ENCODE peak calls at places on chromosomes 2 and 18, in four cellular contexts. J, L, Q and T are unnamed samples.

GRCh38 chr18:3652380-3653262 is 202.6 kb downstream of the TGIF1 start:
- DNase-seq in J (peak; percentile 32), L (peak; percentile 97), Q (peak; percentile 99), T (peak; percentile 99)

GRCh38 chr18:75784413-75784812 is 356.9 kb upstream of the SMIM21 start:
- DNase-seq in J (no peak), L (no peak), Q (no peak), T (no peak)

GRCh38 chr2:188291617-188292445 is at the start of gene GULP1:
- DNase-seq in J (no peak), L (peak; percentile 59), Q (peak; percentile 75), T (no peak)

GRCh38 chr18:49178736-49179135 is 228.0 kb upstream of the SMAD7 start:
- DNase-seq in J (no peak), L (no peak), Q (peak; percentile 12), T (no peak)

GRCh38 chr18:48536516-48536915 is 2.3 kb upstream of the CTIF start:
- DNase-seq in J (no peak), L (no peak), Q (no peak), T (no peak)

GRCh38 chr18:76875390-76876330 is 53.3 kb downstream of the ZNF236 start:
- DNase-seq in J (no peak), L (no peak), Q (peak; percentile 66), T (no peak)

GRCh38 chr2:8456149-8457091 is 225.4 kb upstream of the ID2 start:
- DNase-seq in J (no peak), L (no peak), Q (no peak), T (no peak)

GRCh38 chr18:79953921-79954651 is 2.6 kb upstream of the SLC66A2 start:
- DNase-seq in J (no peak), L (no peak), Q (no peak), T (peak; percentile 60)

GRCh38 chr2:2452961-2453360 is 121.9 kb upstream of the MYT1L start:
- DNase-seq in J (no peak), L (no peak), Q (no peak), T (no peak)

GRCh38 chr18:44392933-44393332 is 287.8 kb upstream of the SETBP1 start:
- DNase-seq in J (no peak), L (no peak), Q (peak; percentile 2), T (no peak)

GRCh38 chr2:216936954-216937357 is 77.1 kb upstream of the TNP1 start:
- DNase-seq in J (no peak), L (no peak), Q (no peak), T (no peak)

GRCh38 chr2:142234701-142235100 is 103.9 kb upstream of the LRP1B start:
- DNase-seq in J (no peak), L (no peak), Q (no peak), T (no peak)

GRCh38 chr18:76177160-76177559 is 317.9 kb downstream of the ZNF516 start:
- DNase-seq in J (no peak), L (no peak), Q (no peak), T (no peak)

GRCh38 chr2:156465573-156465972 is 29.4 kb downstream of the GPD2 start:
- DNase-seq in J (no peak), L (no peak), Q (no peak), T (no peak)

GRCh38 chr2:160442603-160443002 is 51.0 kb downstream of the RBMS1 start:
- DNase-seq in J (no peak), L (no peak), Q (no peak), T (no peak)

GRCh38 chr2:240564571-240565266 is 3.6 kb upstream of the RNPEPL1 start:
- DNase-seq in J (no peak), L (no peak), Q (peak; percentile 31), T (no peak)

DNA sequence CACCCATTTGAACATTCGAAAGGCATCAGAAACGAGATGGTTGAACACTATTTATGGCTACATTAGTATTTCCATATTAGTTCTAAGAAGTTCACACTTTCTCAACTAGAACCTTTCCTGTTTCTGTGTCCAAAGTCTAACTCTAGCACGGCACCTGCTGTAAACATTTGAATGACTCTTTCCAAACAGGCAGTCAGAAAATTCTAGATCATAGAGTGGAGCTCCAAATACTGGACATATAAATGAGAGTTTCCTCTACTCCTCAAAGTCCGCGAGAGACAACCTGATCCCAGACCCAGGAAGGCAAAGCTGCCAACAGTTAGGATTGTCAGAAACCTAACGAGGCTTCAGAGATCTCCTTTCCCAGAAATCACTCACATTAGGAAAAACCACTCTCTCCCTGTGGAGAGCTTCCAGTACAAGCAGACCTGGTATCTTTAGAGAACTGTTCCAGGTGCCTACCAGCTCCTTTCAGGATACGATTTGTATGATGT is 10.6 kb downstream of the RND3 start:
- DNase-seq in J (no peak), L (no peak), Q (peak; percentile 7), T (no peak)
- H3K27ac ChIP-seq in J (peak overlapping the region; percentile 68), L (no peak overlapping the region), Q (peak overlapping the region; percentile 98), T (peak overlapping the region; percentile 98)

DNA sequence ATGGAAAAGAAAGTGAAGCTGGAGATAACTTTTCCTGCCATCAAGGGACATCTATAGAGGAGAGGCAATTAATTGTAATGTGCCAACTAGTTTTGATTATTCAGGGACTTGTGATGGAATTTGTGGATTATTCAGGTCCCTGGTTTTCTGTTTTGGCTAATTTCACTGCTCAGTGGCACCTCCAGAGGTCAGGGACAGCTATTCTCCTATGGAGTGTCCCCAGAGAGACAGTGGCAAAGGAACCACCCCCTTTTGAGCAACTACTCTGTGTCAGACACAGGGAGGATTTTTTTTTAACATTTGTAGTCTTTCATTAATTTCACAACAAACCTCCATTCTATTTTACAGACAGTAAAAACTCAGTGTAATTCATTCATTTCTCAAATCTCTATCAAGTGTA is 206.0 kb upstream of the SPRED2 start:
- DNase-seq in J (no peak), L (no peak), Q (no peak), T (no peak)
- H3K27ac ChIP-seq in J (no peak overlapping the region), L (no peak overlapping the region), Q (no peak overlapping the region), T (no peak overlapping the region)

GRCh38 chr2:85775406-85776381 is 21.9 kb downstream of the ATOH8 start:
- DNase-seq in J (no peak), L (no peak), Q (no peak), T (no peak)
- H3K27ac ChIP-seq in J (peak overlapping the region; percentile 93), L (no peak overlapping the region), Q (no peak overlapping the region), T (no peak overlapping the region)

DNA sequence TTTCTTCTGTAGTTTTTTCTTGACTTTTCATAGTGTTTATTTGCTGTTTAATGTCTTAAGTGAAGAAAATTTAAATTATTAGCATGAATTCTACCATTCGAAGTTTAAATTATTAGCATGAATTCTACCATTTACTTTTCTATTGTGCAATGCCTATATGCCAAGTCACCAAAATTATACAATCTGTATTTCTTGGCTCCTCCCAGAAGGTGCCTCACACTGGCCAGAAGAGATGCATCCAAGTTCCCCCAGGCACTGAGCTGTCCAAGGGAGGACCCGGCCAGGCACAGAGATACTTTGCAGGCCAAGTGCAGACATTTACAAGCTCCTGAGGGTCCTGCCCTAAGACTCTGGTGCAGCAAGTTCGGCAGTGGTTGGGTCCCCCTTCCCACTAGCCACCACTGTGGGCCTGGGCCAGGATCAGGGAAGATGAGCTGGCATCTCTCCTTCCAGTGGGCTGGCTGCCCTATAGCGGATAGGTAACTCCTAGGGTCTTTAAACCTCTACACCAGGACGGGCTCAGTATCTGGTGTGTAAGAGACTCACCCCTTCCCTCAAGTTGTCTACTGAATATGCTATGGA is 31.3 kb downstream of the TMEM247 start:
- DNase-seq in J (no peak), L (no peak), Q (no peak), T (no peak)
- H3K27ac ChIP-seq in J (no peak overlapping the region), L (no peak overlapping the region), Q (no peak overlapping the region), T (no peak overlapping the region)

GRCh38 chr2:19806591-19806990 is 95.2 kb downstream of the TTC32 start:
- DNase-seq in J (no peak), L (no peak), Q (no peak), T (no peak)

GRCh38 chr2:19809206-19809605 is 92.6 kb downstream of the TTC32 start:
- DNase-seq in J (no peak), L (no peak), Q (no peak), T (no peak)

GRCh38 chr2:19806131-19806530 is 95.7 kb downstream of the TTC32 start:
- DNase-seq in J (no peak), L (no peak), Q (no peak), T (no peak)

GRCh38 chr2:19807346-19807745 is 94.4 kb downstream of the TTC32 start:
- DNase-seq in J (no peak), L (no peak), Q (no peak), T (no peak)

DNA sequence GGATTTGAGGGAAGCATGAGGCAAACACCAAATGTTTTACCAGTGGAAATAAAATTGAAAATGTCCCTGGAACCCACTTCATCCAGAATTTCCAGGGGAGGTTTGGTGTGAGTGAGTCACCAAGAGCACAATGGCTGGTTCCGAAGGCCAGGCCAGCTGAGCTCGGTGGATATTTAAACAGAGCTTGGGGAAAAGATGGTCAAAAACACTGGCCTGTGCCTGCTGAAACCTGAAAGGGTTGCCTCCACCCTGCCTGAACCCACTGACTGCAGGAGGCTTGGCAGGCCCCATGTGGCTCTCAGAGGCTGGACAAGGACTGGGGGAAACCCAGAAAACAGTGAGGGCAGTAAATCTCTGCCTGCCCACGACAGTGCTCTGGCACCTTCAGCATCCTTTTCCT is 93.9 kb downstream of the TTC32 start:
- DNase-seq in J (no peak), L (no peak), Q (no peak), T (no peak)
- H3K27ac ChIP-seq in J (peak overlapping the region; percentile 78), L (peak overlapping the region; percentile 46), Q (no peak overlapping the region), T (no peak overlapping the region)

GRCh38 chr2:1032030-1032429 is 81.4 kb downstream of the SNTG2 start:
- DNase-seq in J (no peak), L (no peak), Q (no peak), T (no peak)
- H3K27ac ChIP-seq in J (no peak overlapping the region), L (no peak overlapping the region), Q (no peak overlapping the region), T (no peak overlapping the region)

DNA sequence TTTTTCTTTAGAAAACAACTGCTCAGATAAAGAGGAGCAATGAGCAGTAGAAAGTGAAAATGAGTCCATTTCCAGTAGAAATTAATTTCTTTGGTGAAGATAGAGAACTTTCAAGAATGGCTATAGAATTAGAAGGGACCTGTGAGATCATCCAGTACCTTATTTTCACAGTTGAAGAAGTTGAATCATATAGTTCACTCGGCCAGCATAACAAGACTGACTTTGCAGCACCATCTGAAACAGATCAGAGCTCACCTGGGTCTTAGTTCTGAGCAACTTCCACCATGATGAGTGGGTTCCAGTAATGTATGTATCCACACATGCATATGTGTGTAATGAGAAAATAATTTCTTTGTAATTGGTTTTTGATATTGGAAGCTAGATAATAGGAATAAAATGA is 58.6 kb downstream of the CERS6 start:
- DNase-seq in J (no peak), L (no peak), Q (no peak), T (no peak)
- H3K27ac ChIP-seq in J (no peak overlapping the region), L (no peak overlapping the region), Q (no peak overlapping the region), T (no peak overlapping the region)

DNA sequence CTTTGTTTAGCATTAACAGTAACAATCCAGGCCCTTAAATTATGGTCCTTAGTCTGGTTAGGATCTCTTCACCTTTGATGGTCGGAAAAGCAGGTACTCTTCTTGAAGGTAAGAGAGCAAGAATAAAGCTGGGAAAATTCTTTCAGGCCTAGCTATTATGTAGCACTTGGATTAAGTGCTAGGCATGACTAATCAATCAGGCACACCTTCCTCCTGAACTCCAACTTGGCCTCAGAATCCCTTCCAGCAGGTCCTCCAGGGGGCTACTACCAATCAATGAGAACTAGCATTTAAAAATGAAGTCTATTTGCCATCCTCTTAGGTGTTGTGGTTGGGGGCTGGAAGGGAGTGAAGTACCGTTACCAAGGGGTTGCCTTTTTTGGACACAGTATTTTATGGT is 3.7 kb downstream of the SMYD1 start:
- DNase-seq in J (no peak), L (no peak), Q (no peak), T (no peak)
- H3K27ac ChIP-seq in J (no peak overlapping the region), L (no peak overlapping the region), Q (no peak overlapping the region), T (no peak overlapping the region)